ENCODE peak calls at places on chromosomes 5 and 9, in ten cellular contexts. V is fibroblast of the aortic adventitia, L is GM13976, Q is A549, W is fibroblast of pulmonary artery, K is sigmoid colon, C is OCI-LY7, M is AG09309, F is lung, T is foreskin fibroblast. H is an unnamed sample.

GRCh38 chr9:92133949-92134604 is 18.9 kb upstream of the SPTLC1 start:
- DNase-seq in L (peak), V (peak), Q (peak), T (peak), C (peak), K (peak), M (no peak), W (peak), F (peak), H (no peak)

GRCh38 chr5:101390317-101390908 is 487.3 kb upstream of the ST8SIA4 start:
- DNase-seq in F (no peak), W (peak), V (peak), L (no peak), C (peak), Q (peak), K (no peak), T (peak), M (peak), H (peak)

GRCh38 chr9:18256574-18256973 is 217.4 kb upstream of the ADAMTSL1 start:
- DNase-seq in W (peak), T (peak), Q (no peak), F (no peak), M (no peak), K (no peak), V (no peak), C (no peak), L (no peak), H (no peak)

GRCh38 chr9:84254972-84255371 is 85.6 kb downstream of the SLC28A3 start:
- DNase-seq in F (peak), Q (no peak), T (no peak), K (no peak), L (no peak), W (no peak), M (no peak), V (no peak), C (no peak), H (no peak)

GRCh38 chr5:99004960-99005359 is 76.2 kb upstream of the CHD1 start:
- DNase-seq in V (no peak), K (no peak), F (no peak), T (no peak), C (no peak), L (peak), M (no peak), W (no peak), Q (no peak), H (no peak)

GRCh38 chr5:174527936-174528557 is 196.3 kb upstream of the MSX2 start:
- DNase-seq in C (no peak), T (no peak), M (no peak), V (no peak), W (no peak), F (no peak), Q (no peak), L (no peak), K (no peak), H (no peak)

GRCh38 chr5:66896207-66896606 is 300.0 kb downstream of the MAST4 start:
- DNase-seq in C (no peak), V (peak), F (no peak), W (peak), L (no peak), Q (no peak), T (peak), K (no peak), M (no peak), H (no peak)

GRCh38 chr9:90998573-90998972 is 197.0 kb downstream of the SYK start:
- DNase-seq in M (no peak), T (no peak), W (no peak), Q (no peak), F (no peak), K (no peak), L (no peak), V (no peak), C (no peak), H (no peak)

GRCh38 chr5:136079195-136079985 is 50.6 kb downstream of the TGFBI start:
- DNase-seq in Q (no peak), K (no peak), V (no peak), T (no peak), L (peak), M (no peak), F (no peak), C (no peak), W (no peak), H (no peak)

GRCh38 chr5:72711361-72711760 is 105.1 kb upstream of the TNPO1 start:
- DNase-seq in T (no peak), K (no peak), M (no peak), V (no peak), Q (no peak), F (no peak), C (peak), W (no peak), L (no peak), H (no peak)

GRCh38 chr9:79623799-79624721 is 52.3 kb downstream of the TLE4 start:
- DNase-seq in T (no peak), F (peak), C (peak), W (peak), M (no peak), V (no peak), Q (peak), K (peak), L (peak), H (no peak)

GRCh38 chr9:128434340-128434739 is 13.7 kb downstream of the CERCAM start:
- DNase-seq in T (no peak), V (no peak), Q (no peak), K (no peak), C (no peak), W (no peak), L (peak), F (no peak), M (no peak), H (no peak)

GRCh38 chr9:104969116-104969515 is 41.2 kb upstream of the ABCA1 start:
- DNase-seq in V (no peak), K (no peak), W (no peak), C (no peak), T (no peak), Q (no peak), M (no peak), F (no peak), L (no peak), H (no peak)

GRCh38 chr9:14437336-14438231 is 123.6 kb upstream of the NFIB start:
- DNase-seq in Q (no peak), C (no peak), F (no peak), M (no peak), T (peak), L (no peak), V (no peak), W (peak), K (no peak), H (no peak)

GRCh38 chr5:123950701-123951100 is 438.7 kb downstream of the CSNK1G3 start:
- DNase-seq in F (no peak), V (no peak), L (no peak), M (no peak), K (no peak), C (no peak), T (peak), W (no peak), Q (no peak), H (no peak)

GRCh38 chr9:26077860-26078259 is 399.6 kb upstream of the TUSC1 start:
- DNase-seq in K (peak), V (no peak), F (no peak), C (no peak), L (no peak), T (no peak), Q (no peak), W (no peak), M (no peak), H (no peak)

GRCh38 chr9:110058304-110058953 is 149.5 kb downstream of the C9orf152 start:
- DNase-seq in Q (peak), W (peak), V (peak), M (no peak), T (peak), L (peak), K (no peak), C (peak), F (peak), H (no peak)

GRCh38 chr5:172533058-172533398 is 78.7 kb upstream of the SH3PXD2B start:
- DNase-seq in T (no peak), C (no peak), K (peak), W (no peak), Q (no peak), V (no peak), L (peak), M (no peak), F (peak), H (no peak)

GRCh38 chr9:116506685-116507084 is 180.4 kb upstream of the TRIM32 start:
- DNase-seq in F (no peak), M (no peak), K (no peak), L (no peak), V (peak), C (no peak), W (no peak), T (no peak), Q (no peak), H (no peak)

GRCh38 chr5:159893020-159893695 is 23.1 kb upstream of the ADRA1B start:
- DNase-seq in V (no peak), L (no peak), F (no peak), C (no peak), M (no peak), K (no peak), Q (no peak), W (no peak), T (peak), H (no peak)

GRCh38 chr5:140349244-140349643 is 2.8 kb upstream of the HBEGF start:
- DNase-seq in Q (no peak), L (no peak), M (no peak), T (peak), W (no peak), C (no peak), V (peak), F (no peak), K (no peak), H (no peak)

GRCh38 chr9:89821081-89821480 is 216.3 kb downstream of the GADD45G start:
- DNase-seq in C (no peak), M (no peak), T (no peak), Q (no peak), F (no peak), V (no peak), W (no peak), K (no peak), L (no peak), H (no peak)

GRCh38 chr5:176530983-176531901 is 6.0 kb downstream of the RNF44 start:
- DNase-seq in M (no peak), V (no peak), T (peak), F (no peak), C (peak), K (peak), W (no peak), L (no peak), Q (no peak), H (no peak)

GRCh38 chr5:88380332-88380731 is 111.7 kb upstream of the TMEM161B start:
- DNase-seq in M (no peak), V (no peak), W (no peak), C (no peak), Q (no peak), T (no peak), L (no peak), F (no peak), K (no peak), H (no peak)

GRCh38 chr5:157607371-157608161 is 32.0 kb upstream of the ADAM19 start:
- DNase-seq in M (no peak), C (no peak), L (no peak), W (peak), Q (peak), F (no peak), V (peak), K (no peak), T (peak), H (no peak)

GRCh38 chr5:3392306-3392939 is 203.2 kb upstream of the IRX1 start:
- DNase-seq in M (no peak), W (no peak), F (no peak), T (no peak), V (no peak), K (no peak), Q (no peak), C (no peak), L (no peak), H (no peak)

GRCh38 chr5:61582421-61582820 is 250.4 kb downstream of the ZSWIM6 start:
- DNase-seq in M (no peak), Q (no peak), V (peak), L (no peak), F (no peak), C (no peak), W (peak), T (peak), K (no peak), H (no peak)

GRCh38 chr5:131984945-131985665 is 26.4 kb downstream of the ACSL6 start:
- DNase-seq in C (no peak), Q (no peak), V (no peak), W (no peak), L (no peak), M (no peak), K (no peak), F (no peak), T (peak), H (no peak)

GRCh38 chr5:168447748-168448147 is 38.5 kb upstream of the RARS1 start:
- DNase-seq in L (no peak), F (no peak), V (peak), K (no peak), T (no peak), Q (no peak), W (no peak), C (no peak), M (no peak), H (no peak)

GRCh38 chr5:154970759-154971158 is 29.9 kb downstream of the MRPL22 start:
- DNase-seq in L (no peak), M (no peak), W (peak), V (peak), K (no peak), F (no peak), C (no peak), T (peak), Q (no peak), H (no peak)

GRCh38 chr5:25006734-25007133 is 362.0 kb upstream of the CDH10 start:
- DNase-seq in T (peak), K (no peak), M (no peak), C (no peak), V (peak), Q (peak), F (no peak), L (no peak), W (peak), H (no peak)
- TF ChIP-seq CTCF in T (peak), K (no peak), M (no peak), C (peak), V (no peak), Q (peak), F (no peak), L (no peak), W (no peak), H (no peak)

DNA sequence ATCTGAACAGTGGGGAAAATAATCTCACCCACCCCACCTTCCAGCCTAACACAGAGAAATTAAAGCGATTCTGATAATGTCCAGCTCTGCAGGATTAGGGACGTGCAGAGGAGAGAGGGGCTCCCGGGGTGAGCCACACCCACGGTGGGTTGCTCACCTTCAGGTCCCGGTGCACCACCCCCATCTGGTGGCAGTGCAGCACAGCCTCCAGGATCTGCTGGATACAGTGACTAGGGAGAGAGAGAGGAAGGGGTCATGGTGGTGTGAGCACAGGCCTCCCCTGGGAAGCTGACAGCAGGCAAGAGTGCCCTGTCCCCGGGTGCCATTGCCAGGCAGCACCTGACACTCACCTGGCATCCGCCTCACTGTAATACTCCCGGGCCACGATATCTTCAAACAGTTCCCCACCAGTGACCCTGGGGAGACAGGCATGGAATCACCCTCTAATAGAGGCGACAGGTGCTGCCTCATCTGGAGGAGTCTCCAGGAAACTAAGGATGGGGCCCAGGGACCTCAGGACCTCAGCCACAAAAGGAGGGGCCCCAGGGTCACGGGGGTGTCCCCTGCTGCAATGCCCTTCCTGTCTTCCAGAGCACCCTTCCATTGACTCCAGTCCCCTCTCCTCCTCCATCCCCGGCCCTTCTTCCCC is 33.0 kb downstream of the CAMK2A start:
- DNase-seq in T (no peak), L (no peak), F (no peak), W (no peak), V (no peak), M (no peak), C (no peak), Q (no peak), K (no peak), H (no peak)
- TF ChIP-seq CTCF in T (no peak), L (no peak), F (no peak), W (no peak), V (peak), M (no peak), C (peak), Q (no peak), K (no peak), H (no peak)

GRCh38 chr5:142108432-142109355 is at the start of gene NDFIP1:
- DNase-seq in C (peak), F (peak), K (peak), W (peak), L (peak), M (no peak), Q (peak), T (peak), V (peak), H (peak)
- TF ChIP-seq CTCF in C (no peak), F (no peak), K (no peak), W (no peak), L (no peak), M (no peak), Q (no peak), T (no peak), V (no peak), H (no peak)

GRCh38 chr5:52988335-52989024 is 672 bp upstream of the ITGA2 start:
- DNase-seq in F (no peak), M (no peak), V (no peak), K (no peak), L (peak), W (no peak), C (no peak), T (no peak), Q (no peak), H (no peak)

GRCh38 chr5:52989781-52990530 is 804 bp downstream of the ITGA2 start:
- DNase-seq in K (peak), V (peak), Q (no peak), C (no peak), W (peak), M (no peak), T (peak), F (peak), L (peak), H (no peak)

GRCh38 chr5:52990531-52990925 is 1.4 kb downstream of the ITGA2 start:
- DNase-seq in V (no peak), K (no peak), F (no peak), Q (no peak), M (no peak), T (no peak), C (no peak), W (no peak), L (no peak), H (no peak)

GRCh38 chr5:52987711-52988329 is 1.3 kb upstream of the ITGA2 start:
- DNase-seq in V (peak), W (peak), C (no peak), Q (peak), M (no peak), T (peak), F (peak), K (no peak), L (no peak), H (no peak)

DNA sequence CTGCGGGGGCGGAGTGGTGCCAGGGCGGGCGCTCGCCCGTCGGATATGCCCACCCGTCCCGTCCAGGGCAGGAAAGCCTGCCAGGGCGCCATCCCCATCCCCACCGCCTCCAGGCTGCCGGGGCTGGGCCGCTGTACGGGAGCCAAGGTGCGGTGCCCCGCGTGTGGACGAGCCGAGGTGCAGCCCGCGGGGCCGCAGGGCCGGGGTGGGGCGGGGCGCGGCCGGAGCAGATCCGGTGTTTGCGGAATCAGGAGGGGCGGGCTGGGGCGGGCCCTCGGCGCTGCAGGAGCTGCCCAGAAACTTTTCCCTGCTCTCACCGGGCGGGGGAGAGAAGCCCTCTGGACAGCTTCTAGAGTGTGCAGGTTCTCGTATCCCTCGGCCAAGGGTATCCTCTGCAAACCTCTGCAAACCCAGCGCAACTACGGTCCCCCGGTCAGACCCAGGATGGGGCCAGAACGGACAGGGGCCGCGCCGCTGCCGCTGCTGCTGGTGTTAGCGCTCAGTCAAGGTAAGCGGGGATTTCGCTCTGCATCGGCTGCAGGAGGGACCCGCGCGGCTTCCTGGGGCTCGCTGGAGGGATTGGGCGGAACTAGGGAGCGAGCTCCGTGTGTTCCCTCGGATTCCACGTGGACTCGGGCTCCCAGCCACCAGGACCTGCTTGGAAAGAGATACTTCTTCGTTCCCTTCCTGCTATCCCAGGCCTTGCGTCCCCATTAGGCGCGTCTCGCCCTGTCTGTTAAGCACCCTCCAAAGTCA is at the start of gene ITGA2:
- DNase-seq in K (peak), W (peak), C (no peak), Q (peak), M (no peak), F (peak), L (peak), T (peak), V (peak), H (no peak)
- TF ChIP-seq CTCF in K (no peak), W (no peak), C (no peak), Q (no peak), M (no peak), F (no peak), L (no peak), T (no peak), V (peak), H (no peak)

GRCh38 chr5:178196986-178197385 is 7.3 kb upstream of the HNRNPAB start:
- DNase-seq in L (no peak), C (no peak), W (no peak), T (no peak), V (no peak), Q (no peak), K (peak), M (no peak), F (no peak), H (no peak)
- TF ChIP-seq CTCF in L (peak), C (peak), W (peak), T (peak), V (peak), Q (peak), K (no peak), M (peak), F (no peak), H (peak)

GRCh38 chr5:10233011-10233410 is 16.7 kb downstream of the ATPSCKMT start:
- DNase-seq in T (no peak), F (no peak), M (no peak), Q (no peak), L (no peak), W (no peak), C (no peak), K (no peak), V (no peak), H (no peak)

GRCh38 chr5:10235350-10235749 is 14.3 kb downstream of the ATPSCKMT start:
- DNase-seq in M (no peak), L (no peak), F (no peak), C (no peak), T (peak), V (no peak), K (no peak), W (no peak), Q (peak), H (no peak)

GRCh38 chr5:10232386-10232785 is 17.3 kb downstream of the ATPSCKMT start:
- DNase-seq in V (no peak), T (no peak), M (no peak), F (no peak), L (no peak), Q (no peak), K (no peak), C (no peak), W (no peak), H (no peak)

GRCh38 chr5:10229306-10230048 is 20.2 kb downstream of the ATPSCKMT start:
- DNase-seq in L (no peak), C (no peak), Q (no peak), T (peak), K (no peak), W (peak), F (no peak), V (peak), M (peak), H (no peak)

DNA sequence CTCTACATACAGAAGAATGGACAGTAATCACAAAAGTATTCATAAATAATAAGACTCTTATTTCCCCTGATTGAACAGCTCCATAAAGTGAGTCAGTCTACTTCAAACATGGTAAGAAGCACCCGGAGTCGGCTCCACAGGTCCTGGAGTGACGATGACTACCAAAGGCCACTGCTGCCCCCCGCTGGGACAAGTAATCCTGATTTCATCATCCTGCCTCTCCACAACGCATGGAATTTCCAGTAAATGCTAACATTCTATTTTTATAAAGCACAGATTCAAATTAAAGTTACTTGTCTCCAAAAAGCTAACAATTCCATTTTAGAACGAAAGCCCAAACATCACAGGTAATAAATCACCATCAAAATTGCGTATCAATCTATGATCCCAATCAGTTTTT is 16.2 kb downstream of the ATPSCKMT start:
- DNase-seq in L (no peak), W (peak), C (no peak), T (peak), F (peak), Q (peak), K (no peak), V (peak), M (peak), H (peak)
- TF ChIP-seq CTCF in L (no peak), W (peak), C (peak), T (peak), F (no peak), Q (peak), K (no peak), V (no peak), M (peak), H (peak)

GRCh38 chr5:163269624-163270023 is 167.8 kb upstream of the CCNG1 start:
- DNase-seq in C (peak), W (no peak), T (no peak), M (no peak), L (no peak), Q (peak), F (no peak), K (no peak), V (peak), H (no peak)
- TF ChIP-seq CTCF in C (peak), W (no peak), T (no peak), M (no peak), L (no peak), Q (no peak), F (no peak), K (no peak), V (no peak), H (no peak)

H was measured in AG09319.